ENCODE peak calls at places on chromosomes 11 and 22, in four cellular contexts. J, R, N and G are unnamed samples. For H3K4me1, the result is how much of the 10 kb centered on the place peaks cover.

GRCh38 chr11:101003468-101003867 is 126.1 kb downstream of the PGR start:
- DNase-seq in J (no peak), R (no peak), N (no peak), G (no peak)

GRCh38 chr22:26903030-26903856 is 245.9 kb downstream of the MIAT start:
- DNase-seq in J (no peak), R (no peak), N (no peak), G (peak)

GRCh38 chr11:13448876-13449275 is 14.1 kb downstream of the BTBD10 start:
- DNase-seq in J (no peak), R (no peak), N (no peak), G (no peak)

GRCh38 chr11:120303004-120303637 is 22.0 kb upstream of the TLCD5 start:
- DNase-seq in J (no peak), R (peak), N (peak), G (peak)

GRCh38 chr11:128279861-128280260 is 307.5 kb downstream of the ETS1 start:
- DNase-seq in J (no peak), R (no peak), N (no peak), G (no peak)

GRCh38 chr11:119179983-119180382 is 5.3 kb upstream of the NHERF4 start:
- DNase-seq in J (no peak), R (no peak), N (no peak), G (no peak)

GRCh38 chr22:25008666-25009065 is 56.1 kb downstream of the KIAA1671 start:
- DNase-seq in J (no peak), R (no peak), N (no peak), G (no peak)

GRCh38 chr11:40186401-40187091 is 1272.9 kb downstream of the LRRC4C start:
- DNase-seq in J (no peak), R (no peak), N (no peak), G (no peak)

GRCh38 chr22:46446799-46447198 is 90.6 kb downstream of the CELSR1 start:
- DNase-seq in J (no peak), R (no peak), N (no peak), G (no peak)

GRCh38 chr11:19453893-19454292 is 213.1 kb upstream of the E2F8 start:
- DNase-seq in J (peak), R (no peak), N (no peak), G (no peak)

GRCh38 chr11:13970986-13971385 is 8.5 kb downstream of the SPON1 start:
- DNase-seq in J (no peak), R (peak), N (no peak), G (peak)

GRCh38 chr11:112697371-112697770 is 263.8 kb upstream of the NCAM1 start:
- DNase-seq in J (no peak), R (no peak), N (no peak), G (no peak)

GRCh38 chr11:12893787-12894672 is 115.1 kb upstream of the RASSF10 start:
- DNase-seq in J (peak), R (no peak), N (peak), G (peak)

GRCh38 chr22:24325105-24325757 is 54.6 kb downstream of the SPECC1L start:
- DNase-seq in J (no peak), R (no peak), N (no peak), G (no peak)

GRCh38 chr11:102179366-102179765 is 69.1 kb downstream of the YAP1 start:
- DNase-seq in J (no peak), R (no peak), N (no peak), G (no peak)

GRCh38 chr11:41795004-41795403 is 335.6 kb upstream of the LRRC4C start:
- DNase-seq in J (no peak), R (no peak), N (no peak), G (no peak)

GRCh38 chr22:31747441-31747840 is 2.5 kb downstream of the PRR14L start:
- DNase-seq in J (no peak), R (no peak), N (no peak), G (no peak)

GRCh38 chr11:123006860-123007542 is 25.4 kb upstream of the BSX start:
- DNase-seq in J (no peak), R (no peak), N (no peak), G (no peak)

GRCh38 chr22:49055406-49055805 is 772.3 kb downstream of the BRD1 start:
- DNase-seq in J (no peak), R (no peak), N (no peak), G (no peak)

GRCh38 chr11:117096140-117096972 is 1.9 kb downstream of the SIK3 start:
- DNase-seq in J (no peak), R (no peak), N (peak), G (peak)

GRCh38 chr11:117097567-117098268 is 510 bp downstream of the SIK3 start:
- DNase-seq in J (peak), R (peak), N (peak), G (peak)

GRCh38 chr11:117096973-117097566 is 1.2 kb downstream of the SIK3 start:
- DNase-seq in J (no peak), R (no peak), N (no peak), G (no peak)

GRCh38 chr11:117094776-117095175 is 3.5 kb downstream of the SIK3 start:
- DNase-seq in J (no peak), R (no peak), N (no peak), G (no peak)

GRCh38 chr11:117095301-117096139 is 2.7 kb downstream of the SIK3 start:
- DNase-seq in J (no peak), R (no peak), N (no peak), G (no peak)
- H3K27ac ChIP-seq in J (peak), R (peak), N (peak), G (peak)

DNA sequence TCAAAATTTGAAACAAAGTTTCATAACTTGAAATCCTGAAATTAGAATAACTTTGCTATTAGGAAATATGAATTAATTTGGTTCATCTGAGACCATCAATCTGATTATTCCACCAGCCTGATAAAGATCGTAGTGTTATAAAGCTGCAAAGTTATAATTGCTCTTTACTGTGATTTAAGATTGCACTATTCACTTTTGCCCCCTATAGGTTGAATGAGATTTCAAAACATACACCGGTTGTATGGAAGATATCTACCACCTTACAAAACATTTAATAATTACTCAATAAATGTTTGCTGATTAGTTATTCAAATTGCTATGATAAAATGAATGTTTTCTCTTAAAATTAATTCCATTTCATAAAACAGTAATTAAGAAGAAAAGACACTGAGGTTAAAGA is 26.1 kb downstream of the APIP start:
- DNase-seq in J (no peak), R (no peak), N (no peak), G (no peak)
- TF ChIP-seq CTCF in J (peak), R (no peak), N (no peak), G (no peak)

DNA sequence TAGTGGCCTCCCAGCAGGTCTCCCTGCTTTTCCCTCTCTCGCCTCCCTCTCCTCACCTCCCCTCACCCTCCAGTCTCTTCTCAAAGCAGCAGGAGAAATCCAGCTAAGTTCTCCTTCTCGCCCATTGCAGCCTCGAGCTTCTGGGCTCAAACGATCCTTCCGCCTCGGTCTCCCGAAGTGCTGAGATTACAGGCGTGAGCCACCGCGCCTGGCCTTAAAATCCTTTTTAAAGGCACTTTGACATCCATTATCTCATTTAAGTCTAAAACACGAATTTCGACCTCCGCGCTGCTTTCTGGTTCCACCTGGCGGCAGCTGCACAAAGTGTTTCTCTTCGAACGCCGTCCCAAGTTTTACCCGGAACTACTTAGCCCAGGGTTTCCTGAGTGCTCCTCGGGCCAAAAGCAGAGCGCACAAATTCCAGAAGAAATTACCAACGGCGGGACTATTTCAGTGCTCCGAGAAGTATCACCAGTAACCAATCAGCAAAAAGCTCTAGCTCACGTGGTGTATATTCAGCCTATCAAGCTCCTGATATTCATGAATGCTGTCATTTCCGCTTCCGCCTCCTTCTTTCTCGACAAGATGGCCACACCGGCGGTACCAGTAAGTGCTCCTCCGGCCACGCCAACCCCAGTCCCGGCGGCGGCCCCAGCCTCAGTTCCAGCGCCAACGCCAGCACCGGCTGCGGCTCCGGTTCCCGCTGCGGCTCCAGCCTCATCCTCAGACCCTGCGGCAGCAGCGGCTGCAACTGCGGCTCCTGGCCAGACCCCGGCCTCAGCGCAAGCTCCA is at the start of gene EIF3F:
- DNase-seq in J (peak), R (peak), N (peak), G (peak)
- H3K4me1 ChIP-seq in J (under half), R (under half), N (under half), G (under half)

DNA sequence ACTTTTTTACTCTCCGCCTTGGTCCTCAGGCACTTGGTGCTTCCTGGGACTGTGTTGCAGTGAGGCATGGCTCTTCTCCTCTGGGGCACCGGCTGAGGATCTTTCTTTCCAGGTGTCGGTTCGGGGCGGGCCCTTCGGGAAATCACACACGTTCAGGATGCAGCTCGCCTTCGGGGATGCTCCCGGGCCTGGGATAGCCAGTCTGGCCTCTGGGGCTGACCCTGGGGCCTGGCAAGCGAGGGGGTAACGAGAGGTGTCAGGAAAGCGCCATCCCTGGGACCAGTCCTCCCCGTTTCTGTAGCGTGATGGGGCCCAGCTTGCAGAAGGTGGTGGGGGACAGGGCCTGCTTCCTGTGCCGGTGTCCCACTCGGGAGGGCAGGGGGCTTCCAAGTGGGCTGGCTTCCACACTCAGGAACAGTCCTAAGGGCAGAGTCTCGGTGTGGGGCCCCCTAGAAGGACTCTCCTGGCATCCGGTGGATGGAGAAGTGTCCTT is 53.6 kb downstream of the LRP5 start:
- DNase-seq in J (no peak), R (peak), N (no peak), G (no peak)
- H3K27ac ChIP-seq in J (no peak), R (no peak), N (no peak), G (no peak)

GRCh38 chr11:103656382-103656781 is 380.1 kb upstream of the DDI1 start:
- DNase-seq in J (no peak), R (no peak), N (no peak), G (no peak)

GRCh38 chr11:103661185-103661584 is 375.3 kb upstream of the DDI1 start:
- DNase-seq in J (no peak), R (no peak), N (no peak), G (no peak)

GRCh38 chr11:103659743-103660142 is 376.7 kb upstream of the DDI1 start:
- DNase-seq in J (no peak), R (no peak), N (no peak), G (no peak)

GRCh38 chr11:103661991-103662390 is 374.4 kb upstream of the DDI1 start:
- DNase-seq in J (no peak), R (no peak), N (no peak), G (no peak)

DNA sequence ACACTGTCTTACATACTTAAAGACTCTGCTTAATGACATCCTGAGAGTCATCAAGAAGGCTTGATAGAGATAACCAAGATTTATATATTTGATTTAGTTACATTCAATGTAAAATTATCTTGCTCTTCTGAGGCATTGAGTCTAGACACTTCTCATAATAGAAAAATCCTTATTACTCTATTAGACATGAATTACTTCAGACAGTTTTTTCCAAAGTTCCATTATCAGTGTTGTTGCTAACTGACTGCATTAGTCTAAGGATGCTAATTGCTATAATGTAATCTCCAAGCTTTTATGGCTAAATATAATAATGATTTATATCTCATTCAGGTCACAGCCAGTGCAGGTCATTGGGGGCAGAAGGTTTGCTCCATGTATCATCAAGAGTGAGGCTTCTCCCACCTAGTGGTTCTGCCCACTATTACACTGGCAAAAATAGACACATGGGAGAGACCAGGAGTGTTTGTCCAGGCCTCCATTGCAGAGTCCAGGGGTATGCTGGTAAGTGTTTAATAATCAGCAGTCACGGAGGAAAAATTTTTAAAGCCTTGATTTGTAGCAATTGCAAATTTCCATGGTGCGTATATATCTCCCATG is 377.2 kb upstream of the DDI1 start:
- DNase-seq in J (no peak), R (no peak), N (no peak), G (no peak)
- TF ChIP-seq CTCF in J (peak), R (no peak), N (no peak), G (no peak)

GRCh38 chr11:3835752-3836151 is 5.0 kb downstream of the RHOG start:
- DNase-seq in J (no peak), R (peak), N (no peak), G (no peak)

GRCh38 chr11:3832816-3833215 is 7.9 kb downstream of the RHOG start:
- DNase-seq in J (no peak), R (no peak), N (no peak), G (no peak)

GRCh38 chr11:3833461-3833860 is 7.3 kb downstream of the RHOG start:
- DNase-seq in J (no peak), R (no peak), N (no peak), G (no peak)

GRCh38 chr11:3835100-3835485 is 5.7 kb downstream of the RHOG start:
- DNase-seq in J (no peak), R (no peak), N (no peak), G (peak)

GRCh38 chr11:3834349-3835099 is 6.2 kb downstream of the RHOG start:
- DNase-seq in J (peak), R (no peak), N (no peak), G (peak)
- H3K4me1 ChIP-seq in J (under half), R (half or more), N (half or more), G (under half)

GRCh38 chr11:78181155-78181554 is 7.3 kb downstream of the KCTD21 start:
- DNase-seq in J (no peak), R (no peak), N (no peak), G (no peak)

GRCh38 chr11:78177216-78177615 is 11.2 kb downstream of the KCTD21 start:
- DNase-seq in J (no peak), R (no peak), N (no peak), G (no peak)

GRCh38 chr11:78176605-78177141 is 11.8 kb downstream of the KCTD21 start:
- DNase-seq in J (no peak), R (no peak), N (no peak), G (no peak)

GRCh38 chr11:78179459-78180071 is 8.9 kb downstream of the KCTD21 start:
- DNase-seq in J (no peak), R (no peak), N (no peak), G (no peak)
- H3K27ac ChIP-seq in J (no peak), R (no peak), N (no peak), G (no peak)

DNA sequence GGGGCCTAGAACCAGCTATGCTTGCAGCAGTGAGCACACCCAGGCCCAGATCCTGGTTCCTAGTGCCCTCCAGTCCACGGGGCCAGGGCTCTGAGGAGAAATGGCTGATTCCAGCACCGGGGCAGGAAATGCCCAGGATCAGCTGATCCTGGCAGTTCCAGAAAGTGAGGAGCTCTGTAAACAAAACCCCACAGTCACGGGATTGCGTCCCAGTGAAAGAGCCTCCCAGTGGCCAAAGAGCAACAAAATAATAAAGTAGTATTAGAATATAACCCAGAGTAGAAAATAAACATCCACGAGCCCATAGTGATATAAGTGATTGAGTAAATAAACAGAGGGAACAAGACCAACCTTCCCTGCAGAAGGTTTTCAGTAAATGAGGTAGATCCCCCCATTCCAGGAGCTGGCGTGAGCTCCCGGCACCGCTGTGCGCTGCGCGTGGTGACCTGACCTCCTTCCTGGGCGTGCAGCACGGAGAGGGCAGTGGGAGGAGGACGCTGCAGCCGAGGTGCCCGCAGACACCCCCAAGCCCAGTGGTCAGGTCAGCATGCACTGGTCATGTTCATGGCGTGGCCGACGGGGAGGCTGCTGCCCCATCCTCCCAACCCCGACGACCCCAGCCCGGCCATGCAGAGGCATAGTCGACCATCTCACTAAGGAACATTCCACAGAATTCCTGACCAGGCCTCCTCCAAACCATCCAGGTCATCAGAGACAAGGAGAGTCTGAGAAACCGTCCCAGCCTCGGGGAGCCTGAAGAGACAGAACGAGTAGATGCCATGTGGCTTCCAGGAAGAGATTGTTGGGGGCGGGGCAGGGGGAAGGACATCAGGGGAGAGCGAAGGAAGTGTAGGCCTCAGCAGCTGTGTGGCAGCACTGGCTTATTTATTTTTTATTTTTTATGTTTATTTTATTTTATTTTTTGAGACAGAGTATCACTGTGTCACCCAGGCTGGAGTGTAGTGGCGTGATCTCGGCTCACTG is 19.9 kb downstream of the PTDSS2 start:
- DNase-seq in J (peak), R (peak), N (no peak), G (peak)
- TF ChIP-seq CTCF in J (peak), R (no peak), N (no peak), G (peak)

GRCh38 chr22:17334054-17334453 is 35.2 kb upstream of the CECR2 start:
- DNase-seq in J (no peak), R (no peak), N (no peak), G (no peak)
- H3K4me1 ChIP-seq in J (under half), R (under half), N (under half), G (under half)